ENCODE peak calls at places on chromosomes 2 and 18, in four cellular contexts. U is activated T-helper 1 cell treated with Interleukin-2 at 50 U/mL for 16 hours; C is amniotic stem cell; A is activated CD4-positive, alpha-beta memory T cell treated with anti-CD3 and anti-CD28 coated beads, Interleukin-2, amount 10 ng/mL, durations not matched to agents 7 days and 5 days. I is an unnamed sample.

GRCh38 chr2:140657657-140658056 is 1473.2 kb downstream of the LRP1B start:
- DNase-seq in U (no peak), C (no peak), A (no peak), I (no peak)

GRCh38 chr2:98806266-98806697 is 75.3 kb upstream of the MGAT4A start:
- DNase-seq in U (no peak), C (no peak), A (no peak), I (no peak)

GRCh38 chr18:63980896-63981454 is 11.1 kb downstream of the SERPINB8 start:
- DNase-seq in U (no peak), C (no peak), A (no peak), I (no peak)

GRCh38 chr2:155695505-155695904 is 637.0 kb downstream of the NR4A2 start:
- DNase-seq in U (no peak), C (no peak), A (no peak), I (no peak)

GRCh38 chr18:58541137-58541788 is 87.6 kb downstream of the ALPK2 start:
- DNase-seq in U (no peak), C (no peak), A (peak; percentile 36), I (peak; percentile 73)

GRCh38 chr18:54148151-54148550 is 76.3 kb downstream of the MBD2 start:
- DNase-seq in U (no peak), C (no peak), A (no peak), I (no peak)

GRCh38 chr2:213150315-213150951 is 979 bp downstream of the IKZF2 start:
- DNase-seq in U (no peak), C (no peak), A (no peak), I (no peak)

GRCh38 chr2:212609499-212609898 is 70.9 kb upstream of the ERBB4 start:
- DNase-seq in U (no peak), C (no peak), A (no peak), I (no peak)

GRCh38 chr2:136057023-136057801 is 60.7 kb downstream of the CXCR4 start:
- DNase-seq in U (no peak), C (no peak), A (peak; percentile 32), I (peak; percentile 65)

GRCh38 chr2:100242416-100242815 is 79.9 kb downstream of the LONRF2 start:
- DNase-seq in U (no peak), C (no peak), A (no peak), I (no peak)

GRCh38 chr2:174705321-174705720 is 59.0 kb downstream of the CHRNA1 start:
- DNase-seq in U (no peak), C (no peak), A (no peak), I (no peak)

GRCh38 chr2:236776695-236777251 is 207.1 kb downstream of the ACKR3 start:
- DNase-seq in U (no peak), C (no peak), A (no peak), I (no peak)

GRCh38 chr18:13502585-13502984 is 223.8 kb downstream of the FAM210A start:
- DNase-seq in U (no peak), C (no peak), A (no peak), I (no peak)

GRCh38 chr2:197360744-197361156 is 50.2 kb upstream of the ANKRD44 start:
- DNase-seq in U (no peak), C (no peak), A (no peak), I (no peak)

GRCh38 chr2:75035444-75036353 is 77.3 kb downstream of the POLE4 start:
- DNase-seq in U (no peak), C (no peak), A (no peak), I (no peak)

GRCh38 chr2:70396589-70396988 is 94.7 kb upstream of the FAM136A start:
- DNase-seq in U (no peak), C (no peak), A (no peak), I (no peak)

GRCh38 chr2:50720695-50721314 is 311.1 kb downstream of the NRXN1 start:
- DNase-seq in U (no peak), C (no peak), A (no peak), I (no peak)

GRCh38 chr2:60100034-60100433 is 453.4 kb downstream of the BCL11A start:
- DNase-seq in U (no peak), C (no peak), A (no peak), I (no peak)

GRCh38 chr2:189287982-189288494 is 108.5 kb upstream of the COL5A2 start:
- DNase-seq in U (no peak), C (peak; percentile 51), A (no peak), I (no peak)

GRCh38 chr2:140679752-140680151 is 1451.1 kb downstream of the LRP1B start:
- DNase-seq in U (no peak), C (no peak), A (no peak), I (no peak)

GRCh38 chr2:88658318-88658717 is 31.1 kb upstream of the EIF2AK3 start:
- DNase-seq in U (no peak), C (no peak), A (no peak), I (no peak)

GRCh38 chr2:240213226-240213475 is 72.7 kb upstream of the OTOS start:
- DNase-seq in U (no peak), C (no peak), A (no peak), I (peak; percentile 28)

GRCh38 chr2:72014871-72015270 is 132.8 kb downstream of the CYP26B1 start:
- DNase-seq in U (no peak), C (no peak), A (no peak), I (no peak)

GRCh38 chr18:59929621-59930295 is 30.0 kb downstream of the PMAIP1 start:
- DNase-seq in U (no peak), C (no peak), A (no peak), I (no peak)

GRCh38 chr2:55155764-55156221 is 76.3 kb downstream of the CLHC1 start:
- DNase-seq in U (no peak), C (peak; percentile 55), A (no peak), I (no peak)

GRCh38 chr2:240060977-240061591 is 7.8 kb upstream of the OR6B3 start:
- DNase-seq in U (no peak), C (peak; percentile 50), A (peak; percentile 43), I (no peak)

GRCh38 chr2:238383743-238384370 is 42.9 kb upstream of the ASB1 start:
- DNase-seq in U (no peak), C (no peak), A (no peak), I (no peak)

GRCh38 chr2:237878321-237879057 is 19.1 kb downstream of the RAMP1 start:
- DNase-seq in U (no peak), C (no peak), A (no peak), I (peak; percentile 50)

GRCh38 chr2:178291703-178292102 is 97.4 kb downstream of the OSBPL6 start:
- DNase-seq in U (no peak), C (no peak), A (no peak), I (no peak)

GRCh38 chr2:167510071-167510759 is 621.9 kb downstream of the XIRP2 start:
- DNase-seq in U (no peak), C (no peak), A (no peak), I (no peak)